ENCODE peak calls at places on chromosomes 11 and 22, in ten cellular contexts. Q, K, A, E, I, J, C, U, G and H are unnamed samples.

GRCh38 chr22:36055376-36056310 is 27.0 kb upstream of the RBFOX2 start:
- DNase-seq in Q (no peak), K (no peak), A (no peak), E (no peak), I (peak; percentile 75), J (no peak), C (no peak), U (no peak), G (no peak), H (no peak)

GRCh38 chr22:50078246-50078645 is 7.0 kb downstream of the MLC1 start:
- DNase-seq in Q (no peak), K (no peak), A (no peak), E (no peak), I (no peak), J (peak; percentile 37), C (no peak), U (no peak), G (no peak), H (no peak)

GRCh38 chr11:309558-309855 is 1.9 kb downstream of the IFITM2 start:
- DNase-seq in Q (no peak), K (no peak), A (no peak), E (no peak), I (no peak), J (no peak), C (no peak), U (no peak), G (no peak), H (no peak)

GRCh38 chr22:40114411-40114810 is 63.3 kb upstream of the TNRC6B start:
- DNase-seq in Q (no peak), K (no peak), A (no peak), E (no peak), I (no peak), J (no peak), C (no peak), U (no peak), G (no peak), H (no peak)

GRCh38 chr11:117713676-117714075 is 83.3 kb downstream of the DSCAML1 start:
- DNase-seq in Q (no peak), K (no peak), A (no peak), E (no peak), I (no peak), J (no peak), C (no peak), U (no peak), G (no peak), H (no peak)

GRCh38 chr11:798093-798713 is at the start of gene SLC25A22:
- DNase-seq in Q (peak; percentile 96), K (peak; percentile 66), A (peak; percentile 67), E (peak; percentile 80), I (no peak), J (peak; percentile 97), C (peak; percentile 73), U (peak; percentile 72), G (peak; percentile 92), H (peak; percentile 93)

GRCh38 chr22:35783943-35784614 is 66.4 kb downstream of the APOL5 start:
- DNase-seq in Q (no peak), K (no peak), A (peak; percentile 78), E (no peak), I (peak; percentile 20), J (no peak), C (no peak), U (peak; percentile 98), G (no peak), H (no peak)

GRCh38 chr11:62552931-62553838 is 6.6 kb upstream of the AHNAK start:
- DNase-seq in Q (peak; percentile 70), K (no peak), A (peak; percentile 86), E (no peak), I (peak; percentile 94), J (peak; percentile 85), C (peak; percentile 99), U (peak; percentile 93), G (peak; percentile 66), H (no peak)

GRCh38 chr22:41664951-41665350 is 23.7 kb downstream of the SNU13 start:
- DNase-seq in Q (no peak), K (no peak), A (no peak), E (no peak), I (no peak), J (no peak), C (no peak), U (no peak), G (no peak), H (no peak)

GRCh38 chr22:38760477-38761201 is 4.8 kb upstream of the SUN2 start:
- DNase-seq in Q (no peak), K (no peak), A (peak; percentile 22), E (no peak), I (no peak), J (no peak), C (no peak), U (no peak), G (no peak), H (no peak)

GRCh38 chr22:40875111-40875510 is 13.2 kb upstream of the DNAJB7 start:
- DNase-seq in Q (no peak), K (no peak), A (no peak), E (no peak), I (no peak), J (no peak), C (no peak), U (no peak), G (no peak), H (no peak)

GRCh38 chr11:119942021-119942420 is 195.9 kb downstream of the TRIM29 start:
- DNase-seq in Q (no peak), K (no peak), A (no peak), E (no peak), I (no peak), J (no peak), C (no peak), U (no peak), G (peak; percentile 42), H (no peak)